ENCODE peak calls at places on chromosomes 2 and 18, in seven cellular contexts. One of them, this sample, is unnamed.
A peak's percentile ranks its signal among the peaks of the same experiment; 100 is the strongest.

GRCh38 chr18:54357082-54357659 is 487 bp downstream of the STARD6 start:
- DNase-seq in psoas muscle: no peak
- DNase-seq in heart right ventricle: no peak
- DNase-seq in fibroblast of lung: no peak
- DNase-seq in lower lobe of right lung: no peak
- DNase-seq in esophagus squamous epithelium: no peak
- DNase-seq in IMR-90: peak; percentile 1
- DNase-seq in this sample: no peak

GRCh38 chr2:61255580-61256437 is 93.8 kb downstream of the C2orf74 start:
- DNase-seq in fibroblast of lung: peak; percentile 92
- DNase-seq in esophagus squamous epithelium: no peak
- DNase-seq in heart right ventricle: no peak
- DNase-seq in psoas muscle: no peak
- DNase-seq in lower lobe of right lung: no peak
- DNase-seq in IMR-90: peak; percentile 91
- DNase-seq in this sample: peak; percentile 25

GRCh38 chr18:77321823-77322805 is 72.5 kb downstream of the GALR1 start:
- DNase-seq in esophagus squamous epithelium: no peak
- DNase-seq in psoas muscle: no peak
- DNase-seq in heart right ventricle: no peak
- DNase-seq in IMR-90: no peak
- DNase-seq in lower lobe of right lung: no peak
- DNase-seq in fibroblast of lung: no peak
- DNase-seq in this sample: no peak

GRCh38 chr2:1647417-1648240 is 96.7 kb downstream of the PXDN start:
- DNase-seq in IMR-90: no peak
- DNase-seq in heart right ventricle: no peak
- DNase-seq in fibroblast of lung: no peak
- DNase-seq in psoas muscle: no peak
- DNase-seq in lower lobe of right lung: no peak
- DNase-seq in esophagus squamous epithelium: no peak
- DNase-seq in this sample: no peak

GRCh38 chr2:69340101-69340775 is 46.8 kb downstream of the GFPT1 start:
- DNase-seq in lower lobe of right lung: no peak
- DNase-seq in psoas muscle: no peak
- DNase-seq in heart right ventricle: no peak
- DNase-seq in fibroblast of lung: peak; percentile 61
- DNase-seq in IMR-90: peak; percentile 56
- DNase-seq in esophagus squamous epithelium: no peak
- DNase-seq in this sample: no peak

GRCh38 chr18:69789794-69790193 is 157.9 kb downstream of the CD226 start:
- DNase-seq in fibroblast of lung: no peak
- DNase-seq in esophagus squamous epithelium: no peak
- DNase-seq in lower lobe of right lung: no peak
- DNase-seq in IMR-90: no peak
- DNase-seq in heart right ventricle: no peak
- DNase-seq in psoas muscle: no peak
- DNase-seq in this sample: no peak

GRCh38 chr2:44638649-44639048 is 276.9 kb downstream of the CAMKMT start:
- DNase-seq in psoas muscle: no peak
- DNase-seq in lower lobe of right lung: no peak
- DNase-seq in esophagus squamous epithelium: no peak
- DNase-seq in fibroblast of lung: no peak
- DNase-seq in IMR-90: no peak
- DNase-seq in heart right ventricle: peak; percentile 52
- DNase-seq in this sample: no peak

GRCh38 chr2:7867858-7868257 is 814.0 kb upstream of the ID2 start:
- DNase-seq in lower lobe of right lung: no peak
- DNase-seq in heart right ventricle: no peak
- DNase-seq in fibroblast of lung: no peak
- DNase-seq in psoas muscle: no peak
- DNase-seq in esophagus squamous epithelium: no peak
- DNase-seq in IMR-90: no peak
- DNase-seq in this sample: no peak

GRCh38 chr2:142314164-142314563 is 183.3 kb upstream of the LRP1B start:
- DNase-seq in lower lobe of right lung: no peak
- DNase-seq in fibroblast of lung: no peak
- DNase-seq in IMR-90: no peak
- DNase-seq in esophagus squamous epithelium: no peak
- DNase-seq in psoas muscle: no peak
- DNase-seq in heart right ventricle: no peak
- DNase-seq in this sample: no peak

GRCh38 chr2:212912445-212913103 is 238.8 kb downstream of the IKZF2 start:
- DNase-seq in psoas muscle: no peak
- DNase-seq in lower lobe of right lung: no peak
- DNase-seq in fibroblast of lung: peak; percentile 63
- DNase-seq in heart right ventricle: no peak
- DNase-seq in IMR-90: peak; percentile 75
- DNase-seq in esophagus squamous epithelium: no peak
- DNase-seq in this sample: peak; percentile 34

GRCh38 chr2:37985333-37985732 is 60.2 kb downstream of the RMDN2 start:
- DNase-seq in fibroblast of lung: peak; percentile 83
- DNase-seq in psoas muscle: no peak
- DNase-seq in heart right ventricle: no peak
- DNase-seq in IMR-90: peak; percentile 69
- DNase-seq in esophagus squamous epithelium: no peak
- DNase-seq in lower lobe of right lung: no peak
- DNase-seq in this sample: no peak

GRCh38 chr18:32771169-32771751 is 1.6 kb downstream of the KLHL14 start:
- DNase-seq in esophagus squamous epithelium: no peak
- DNase-seq in psoas muscle: no peak
- DNase-seq in fibroblast of lung: peak; percentile 18
- DNase-seq in IMR-90: no peak
- DNase-seq in lower lobe of right lung: no peak
- DNase-seq in heart right ventricle: no peak
- DNase-seq in this sample: no peak

GRCh38 chr2:11430729-11431128 is 35.2 kb downstream of the E2F6 start:
- DNase-seq in psoas muscle: no peak
- DNase-seq in heart right ventricle: no peak
- DNase-seq in esophagus squamous epithelium: no peak
- DNase-seq in lower lobe of right lung: no peak
- DNase-seq in fibroblast of lung: no peak
- DNase-seq in IMR-90: no peak
- DNase-seq in this sample: no peak

GRCh38 chr2:107808986-107809385 is 17.7 kb upstream of the RGPD4 start:
- DNase-seq in esophagus squamous epithelium: no peak
- DNase-seq in IMR-90: no peak
- DNase-seq in psoas muscle: no peak
- DNase-seq in fibroblast of lung: peak; percentile 6
- DNase-seq in heart right ventricle: peak; percentile 20
- DNase-seq in lower lobe of right lung: no peak
- DNase-seq in this sample: peak; percentile 42

GRCh38 chr18:75210274-75211001 is at the start of gene TSHZ1:
- DNase-seq in heart right ventricle: peak; percentile 83
- DNase-seq in psoas muscle: no peak
- DNase-seq in fibroblast of lung: peak; percentile 86
- DNase-seq in IMR-90: peak; percentile 88
- DNase-seq in esophagus squamous epithelium: peak; percentile 46
- DNase-seq in lower lobe of right lung: no peak
- DNase-seq in this sample: peak; percentile 65

GRCh38 chr18:51069885-51070284 is 39.9 kb downstream of the SMAD4 start:
- DNase-seq in IMR-90: peak; percentile 36
- DNase-seq in fibroblast of lung: peak; percentile 35
- DNase-seq in esophagus squamous epithelium: no peak
- DNase-seq in heart right ventricle: no peak
- DNase-seq in lower lobe of right lung: no peak
- DNase-seq in psoas muscle: no peak
- DNase-seq in this sample: no peak

GRCh38 chr18:3799515-3799914 is 349.5 kb downstream of the TGIF1 start:
- DNase-seq in lower lobe of right lung: no peak
- DNase-seq in esophagus squamous epithelium: no peak
- DNase-seq in fibroblast of lung: peak; percentile 25
- DNase-seq in psoas muscle: no peak
- DNase-seq in heart right ventricle: no peak
- DNase-seq in IMR-90: peak; percentile 31
- DNase-seq in this sample: no peak

GRCh38 chr2:11344956-11345671 is 678 bp upstream of the ROCK2 start:
- DNase-seq in heart right ventricle: peak; percentile 63
- DNase-seq in esophagus squamous epithelium: no peak
- DNase-seq in lower lobe of right lung: peak; percentile 70
- DNase-seq in IMR-90: peak; percentile 69
- DNase-seq in fibroblast of lung: peak; percentile 61
- DNase-seq in psoas muscle: peak; percentile 52
- DNase-seq in this sample: no peak

GRCh38 chr18:48263913-48264506 is 145.2 kb downstream of the ZBTB7C start:
- DNase-seq in heart right ventricle: no peak
- DNase-seq in lower lobe of right lung: no peak
- DNase-seq in IMR-90: no peak
- DNase-seq in psoas muscle: no peak
- DNase-seq in esophagus squamous epithelium: no peak
- DNase-seq in fibroblast of lung: peak; percentile 48
- DNase-seq in this sample: peak; percentile 62
- TF ChIP-seq CTCF in heart right ventricle: no peak
- TF ChIP-seq CTCF in lower lobe of right lung: no peak
- TF ChIP-seq CTCF in IMR-90: no peak
- TF ChIP-seq CTCF in psoas muscle: no peak
- TF ChIP-seq CTCF in esophagus squamous epithelium: no peak
- TF ChIP-seq CTCF in fibroblast of lung: no peak
- TF ChIP-seq CTCF in this sample: no peak

DNA sequence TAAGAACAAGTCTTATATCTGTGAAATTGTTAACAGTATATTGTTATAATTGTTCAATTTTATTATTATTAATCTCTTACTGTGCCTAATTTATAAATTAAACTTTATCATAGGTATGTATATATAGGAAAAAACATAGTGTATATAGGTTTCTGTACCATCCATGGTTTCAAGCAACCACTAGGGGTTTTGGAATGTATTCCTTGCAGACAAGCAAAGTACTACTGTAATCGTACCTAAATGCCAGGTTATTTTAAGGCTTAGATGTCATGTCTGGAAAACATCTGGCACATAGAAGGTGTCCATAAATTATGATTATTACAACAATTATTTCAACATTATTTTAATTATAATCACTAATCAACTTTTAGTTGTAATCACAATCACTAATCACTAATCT is 8.4 kb downstream of the ITSN2 start:
- DNase-seq in psoas muscle: no peak
- DNase-seq in heart right ventricle: no peak
- DNase-seq in lower lobe of right lung: no peak
- DNase-seq in esophagus squamous epithelium: no peak
- DNase-seq in IMR-90: no peak
- DNase-seq in fibroblast of lung: no peak
- DNase-seq in this sample: no peak
- H3K4me3 ChIP-seq in psoas muscle: no peak overlapping the region
- H3K4me3 ChIP-seq in heart right ventricle: no peak overlapping the region
- H3K4me3 ChIP-seq in lower lobe of right lung: no peak overlapping the region
- H3K4me3 ChIP-seq in esophagus squamous epithelium: no peak overlapping the region
- H3K4me3 ChIP-seq in IMR-90: no peak overlapping the region
- H3K4me3 ChIP-seq in fibroblast of lung: no peak overlapping the region
- H3K4me3 ChIP-seq in this sample: no peak overlapping the region

DNA sequence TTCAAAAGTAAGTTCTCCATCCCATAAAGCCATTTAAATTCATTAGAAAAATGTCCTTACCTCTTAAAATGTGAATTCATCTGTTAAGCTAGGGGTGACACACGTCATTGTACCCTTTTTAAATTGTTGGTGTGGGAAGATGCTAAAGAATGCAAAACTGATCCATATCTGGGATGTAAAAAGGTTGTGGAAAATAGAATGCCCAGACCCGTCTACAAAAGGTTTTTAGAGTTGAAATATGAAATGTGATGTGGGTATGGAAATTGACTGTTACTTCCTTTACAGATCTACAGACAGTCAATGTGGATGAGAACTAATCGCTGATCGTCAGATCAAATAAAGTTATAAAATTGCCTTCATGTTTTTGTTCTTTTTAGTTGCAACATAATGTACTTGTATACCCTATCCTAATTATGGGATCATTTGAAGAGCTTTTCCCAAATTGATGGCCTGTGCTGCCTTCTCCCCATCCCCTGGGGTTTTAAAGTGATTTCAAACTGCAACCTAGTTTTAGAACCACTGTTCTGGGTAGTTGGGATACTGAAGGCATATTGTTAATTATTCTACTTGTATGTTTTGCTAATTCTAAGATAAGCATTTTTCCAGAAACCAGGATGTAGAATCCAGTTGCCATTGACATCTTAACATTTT is 4.1 kb downstream of the RPL31 start:
- DNase-seq in IMR-90: no peak
- DNase-seq in lower lobe of right lung: no peak
- DNase-seq in fibroblast of lung: no peak
- DNase-seq in esophagus squamous epithelium: no peak
- DNase-seq in heart right ventricle: no peak
- DNase-seq in psoas muscle: no peak
- DNase-seq in this sample: no peak
- H3K36me3 ChIP-seq in IMR-90: peaks cover 47% of the 10 kb centered on the region
- H3K36me3 ChIP-seq in lower lobe of right lung: peaks cover 79% of the 10 kb centered on the region
- H3K36me3 ChIP-seq in fibroblast of lung: peaks cover 15% of the 10 kb centered on the region
- H3K36me3 ChIP-seq in esophagus squamous epithelium: peaks cover 25% of the 10 kb centered on the region
- H3K36me3 ChIP-seq in heart right ventricle: peaks cover 39% of the 10 kb centered on the region
- H3K36me3 ChIP-seq in psoas muscle: peaks cover 15% of the 10 kb centered on the region
- H3K36me3 ChIP-seq in this sample: peaks cover 2% of the 10 kb centered on the region

DNA sequence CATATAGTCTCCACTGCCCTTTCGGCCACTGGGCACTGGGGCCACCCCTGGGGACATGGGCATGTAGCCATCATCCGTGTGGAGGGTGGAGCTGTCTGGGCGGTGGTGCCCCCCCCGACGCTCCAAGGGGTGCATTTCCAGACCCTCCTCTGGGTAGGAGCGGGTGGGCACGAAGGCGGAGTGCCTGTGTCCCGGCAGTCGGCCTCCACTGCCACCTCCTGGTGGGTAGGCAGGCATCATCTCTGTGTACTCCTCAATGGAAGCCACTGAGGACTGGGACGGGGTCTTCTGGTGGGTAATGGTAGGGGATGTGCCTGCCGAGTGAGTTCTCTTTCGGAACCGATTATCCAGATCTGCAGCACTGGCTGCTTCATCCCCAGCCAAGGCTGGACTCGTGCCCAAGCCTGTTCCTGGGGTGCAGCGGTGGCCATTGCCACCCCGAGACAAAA is 2.8 kb downstream of the IRS1 start:
- DNase-seq in IMR-90: peak; percentile 76
- DNase-seq in fibroblast of lung: no peak
- DNase-seq in heart right ventricle: peak; percentile 27
- DNase-seq in esophagus squamous epithelium: no peak
- DNase-seq in psoas muscle: peak; percentile 60
- DNase-seq in lower lobe of right lung: peak; percentile 51
- DNase-seq in this sample: no peak
- TF ChIP-seq CTCF in IMR-90: peak; percentile 68
- TF ChIP-seq CTCF in fibroblast of lung: peak; percentile 83
- TF ChIP-seq CTCF in heart right ventricle: peak; percentile 74
- TF ChIP-seq CTCF in esophagus squamous epithelium: peak; percentile 26
- TF ChIP-seq CTCF in psoas muscle: peak; percentile 78
- TF ChIP-seq CTCF in lower lobe of right lung: peak; percentile 50
- TF ChIP-seq CTCF in this sample: peak; percentile 16

This sample was measured in kidney epithelial cell.